ENCODE peak calls at places on chromosomes 16 and 17, in six cellular contexts. C, E, P, G, D and R are unnamed samples.

GRCh38 chr16:15811778-15812750 is 44.8 kb downstream of the MYH11 start:
- DNase-seq in G (no peak), C (peak), P (no peak), D (no peak), E (peak), R (peak)

GRCh38 chr16:58853830-58854229 is 119.7 kb upstream of the GOT2 start:
- DNase-seq in G (no peak), P (no peak), D (no peak), E (peak), C (no peak), R (no peak)

GRCh38 chr16:5012887-5013286 is 20.8 kb downstream of the NAGPA start:
- DNase-seq in E (no peak), G (no peak), D (no peak), C (no peak), P (no peak), R (no peak)

GRCh38 chr17:72390675-72391501 is 270.1 kb downstream of the SOX9 start:
- DNase-seq in D (no peak), E (no peak), P (no peak), C (peak), G (no peak), R (peak)

GRCh38 chr17:9924735-9925191 is 19.7 kb upstream of the RCVRN start:
- DNase-seq in G (peak), D (peak), C (peak), E (peak), P (peak), R (peak)

GRCh38 chr17:73430848-73431247 is 119.0 kb upstream of the CDC42EP4 start:
- DNase-seq in E (no peak), C (peak), P (no peak), D (no peak), G (peak), R (peak)

GRCh38 chr16:1763521-1764511 is 7.5 kb downstream of the NME3 start:
- DNase-seq in G (no peak), P (no peak), E (peak), D (peak), C (no peak), R (no peak)

GRCh38 chr17:31698751-31699150 is 160.3 kb downstream of the COPRS start:
- DNase-seq in E (no peak), P (no peak), C (no peak), G (no peak), D (no peak), R (no peak)

GRCh38 chr17:44912763-44913544 is 2.3 kb downstream of the GFAP start:
- DNase-seq in E (no peak), P (no peak), G (no peak), C (no peak), D (peak), R (no peak)

GRCh38 chr16:67877064-67877463 is 4.2 kb downstream of the EDC4 start:
- DNase-seq in E (no peak), G (no peak), P (no peak), C (no peak), D (no peak), R (no peak)

GRCh38 chr17:57756941-57757340 is 11.8 kb upstream of the CCDC182 start:
- DNase-seq in P (no peak), D (no peak), G (no peak), E (peak), C (no peak), R (no peak)

GRCh38 chr17:40782450-40782849 is at the start of gene KRT27:
- DNase-seq in D (no peak), E (no peak), G (no peak), P (no peak), C (no peak), R (no peak)

GRCh38 chr17:40777459-40777858 is 4.9 kb downstream of the KRT27 start:
- DNase-seq in C (no peak), G (no peak), E (no peak), D (no peak), P (no peak), R (no peak)

GRCh38 chr17:40778466-40778865 is 3.9 kb downstream of the KRT27 start:
- DNase-seq in G (no peak), E (no peak), P (no peak), D (no peak), C (no peak), R (no peak)

GRCh38 chr17:40777971-40778370 is 4.4 kb downstream of the KRT27 start:
- DNase-seq in G (no peak), C (no peak), D (no peak), P (no peak), E (no peak), R (no peak)

DNA sequence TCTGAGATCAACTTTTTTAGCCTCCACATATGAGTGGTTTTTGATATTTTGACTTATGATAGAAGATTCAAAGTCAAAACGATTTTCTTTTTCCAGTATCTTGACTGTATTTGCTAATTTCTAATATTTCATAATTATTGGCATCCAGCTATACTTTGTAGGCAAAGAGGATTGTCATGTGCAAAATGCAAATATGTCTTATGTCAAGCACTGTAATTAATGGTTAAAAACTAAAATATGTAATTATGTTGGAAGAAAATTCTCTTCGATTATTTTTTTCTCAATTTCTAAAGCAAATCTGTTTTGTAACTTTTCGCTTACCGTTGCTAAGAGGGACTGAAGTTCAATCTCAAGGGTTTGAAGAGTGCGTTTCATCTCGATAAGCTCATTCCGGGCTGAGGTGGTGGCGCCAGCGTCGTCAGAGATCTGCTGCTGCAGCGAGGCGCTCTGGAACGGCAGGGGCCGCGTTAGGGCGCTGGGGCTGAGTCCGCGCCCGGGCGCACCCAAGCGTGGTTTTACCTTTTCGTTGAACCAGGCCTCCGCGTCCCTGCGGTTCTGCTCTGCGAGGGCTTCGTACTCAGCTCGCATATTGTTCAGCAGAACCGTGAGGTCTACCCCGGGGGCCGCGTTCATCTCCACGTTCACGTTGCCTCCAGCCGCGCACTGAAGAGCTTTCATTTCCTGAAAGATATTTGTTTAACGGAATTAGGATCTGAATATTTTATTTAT is 3.0 kb downstream of the KRT27 start:
- DNase-seq in E (no peak), G (no peak), P (no peak), D (no peak), C (no peak), R (peak)
- H3K4me2 ChIP-seq in E (no peak), G (no peak), P (no peak), D (no peak), C (no peak), R (peak)

DNA sequence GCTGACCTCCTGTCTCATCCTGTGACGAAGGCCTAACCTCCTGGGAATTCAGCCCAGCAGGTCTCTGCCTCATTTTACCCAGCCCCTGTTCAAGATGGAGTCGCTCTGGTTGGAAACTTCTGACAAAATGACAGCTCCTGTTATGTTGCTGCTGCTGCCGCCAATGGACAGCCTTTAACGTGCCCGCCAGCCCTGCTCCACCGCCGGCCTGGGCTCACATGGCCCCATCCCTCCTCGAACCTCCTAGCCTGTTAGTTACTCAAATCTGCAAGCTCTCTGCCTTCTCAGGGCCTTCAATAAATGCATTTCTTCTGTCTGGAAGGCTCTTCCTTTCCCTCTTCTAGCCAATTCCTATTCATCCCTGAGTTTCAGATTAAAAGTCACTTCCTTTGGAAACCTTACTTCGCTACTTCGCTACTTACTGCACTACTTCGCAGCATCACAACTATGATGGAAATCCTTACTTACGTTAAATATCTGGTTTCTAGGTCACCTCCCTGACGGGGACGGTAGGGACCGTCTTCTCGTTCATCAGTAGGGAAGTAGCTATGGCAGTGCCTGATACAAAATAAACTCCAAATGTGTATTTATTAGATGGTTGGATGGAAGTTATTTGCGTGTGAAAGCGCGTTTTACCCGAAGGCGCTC is 517 bp upstream of the NAGLU start:
- DNase-seq in P (no peak), G (no peak), C (no peak), D (no peak), E (no peak), R (no peak)
- H3K9ac ChIP-seq in P (peak), G (peak), C (peak), D (peak), E (no peak), R (peak)

GRCh38 chr17:77958716-77959215 is 263 bp downstream of the TNRC6C start:
- DNase-seq in G (no peak), D (no peak), C (no peak), P (no peak), E (no peak), R (no peak)

GRCh38 chr17:77959216-77959925 is 868 bp downstream of the TNRC6C start:
- DNase-seq in D (peak), E (peak), P (no peak), C (no peak), G (peak), R (peak)

GRCh38 chr17:77959926-77960521 is 1.5 kb downstream of the TNRC6C start:
- DNase-seq in P (no peak), E (peak), C (no peak), D (peak), G (no peak), R (no peak)

GRCh38 chr17:77957869-77958715 is at the start of gene TNRC6C:
- DNase-seq in D (peak), G (peak), C (peak), P (peak), E (peak), R (peak)

GRCh38 chr17:77957215-77957868 is 1.2 kb upstream of the TNRC6C start:
- DNase-seq in C (no peak), D (no peak), E (peak), G (peak), P (no peak), R (peak)
- TF ChIP-seq EZH2phosphoT487 in C (no peak), D (no peak), E (no peak), G (no peak), P (no peak), R (no peak)

DNA sequence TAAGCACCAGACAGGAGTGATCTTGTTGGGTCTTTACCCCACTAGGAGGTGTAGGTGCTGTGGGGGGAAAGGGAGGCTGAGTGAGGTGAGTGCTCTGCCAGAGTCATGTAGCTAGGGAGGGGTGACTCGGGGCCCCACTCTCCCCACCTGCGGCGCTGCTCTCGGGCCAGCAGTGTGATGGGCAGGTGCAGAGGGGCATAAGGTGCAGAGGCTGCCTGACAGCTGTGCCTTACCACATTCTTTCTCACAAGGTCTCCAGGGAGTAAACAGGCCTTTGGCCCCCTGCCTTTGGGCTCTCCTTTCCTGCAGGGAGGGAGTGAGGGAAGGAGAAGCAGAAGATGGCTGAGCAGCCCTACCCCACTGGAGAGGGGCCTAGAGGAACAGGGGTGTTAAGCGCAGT is 4.5 kb upstream of the CNP start:
- DNase-seq in P (no peak), G (no peak), C (no peak), D (no peak), E (no peak), R (no peak)
- H3K4me2 ChIP-seq in P (no peak), G (no peak), C (no peak), D (no peak), E (no peak), R (no peak)

GRCh38 chr17:82232322-82232785 is 3.5 kb downstream of the SLC16A3 start:
- DNase-seq in G (no peak), E (no peak), D (no peak), P (no peak), C (no peak), R (no peak)
- H3K9ac ChIP-seq in G (no peak), E (no peak), D (no peak), P (no peak), C (no peak), R (peak)

DNA sequence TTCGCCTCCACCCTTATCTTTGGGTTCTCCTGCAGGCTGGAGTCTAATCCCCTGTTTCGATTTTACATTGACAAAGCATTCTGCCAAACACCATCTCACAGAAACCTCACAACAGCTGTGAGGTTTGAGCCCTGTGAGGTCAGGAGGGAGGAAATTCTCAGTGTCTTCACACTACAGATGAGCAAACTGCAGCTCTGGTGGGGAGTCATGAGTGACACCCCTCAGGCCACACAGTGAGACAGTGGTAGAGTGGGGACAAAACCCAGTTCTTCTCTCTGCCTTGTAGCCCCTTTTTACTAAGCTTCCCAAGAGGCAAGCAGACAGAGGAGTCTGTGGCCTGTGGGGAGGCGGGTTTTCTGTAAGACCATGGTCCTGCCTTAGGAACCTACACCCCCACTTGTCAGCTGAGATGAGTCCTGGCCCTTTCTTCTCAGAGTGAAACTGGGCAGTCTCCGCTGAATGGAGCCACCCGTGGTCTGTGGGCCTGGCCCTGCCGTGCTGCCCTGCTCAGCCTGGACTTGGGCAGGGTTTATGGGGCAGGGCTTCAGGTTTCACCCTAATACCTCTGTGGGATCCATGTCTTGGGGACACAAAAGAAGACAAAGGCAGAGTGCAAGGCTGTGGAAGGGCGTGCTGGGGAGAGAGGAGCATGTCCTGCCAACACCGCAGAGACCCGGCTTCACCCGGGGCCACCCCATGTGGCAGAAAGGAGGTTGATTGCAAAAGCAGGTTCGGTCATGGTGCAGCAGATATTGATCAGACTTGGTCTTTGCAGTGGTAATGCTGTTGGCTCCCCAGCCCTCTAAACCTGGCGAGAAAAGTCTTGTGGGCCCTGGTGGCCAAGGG is 59.0 kb downstream of the ABR start:
- DNase-seq in C (no peak), G (peak), P (no peak), D (no peak), E (peak), R (no peak)
- TF ChIP-seq EZH2phosphoT487 in C (no peak), G (no peak), P (no peak), D (no peak), E (no peak), R (no peak)

GRCh38 chr16:12539185-12539929 is 264.3 kb downstream of the CPPED1 start:
- DNase-seq in P (no peak), G (no peak), E (no peak), D (no peak), C (peak), R (peak)
- H3K4me2 ChIP-seq in P (no peak), G (no peak), E (no peak), D (no peak), C (no peak), R (no peak)

GRCh38 chr17:41836550-41837196 is 641 bp upstream of the NT5C3B start:
- DNase-seq in G (no peak), D (no peak), P (no peak), E (no peak), C (no peak), R (peak)

GRCh38 chr17:41835214-41835799 is 725 bp downstream of the NT5C3B start:
- DNase-seq in G (no peak), C (no peak), D (no peak), P (no peak), E (peak), R (peak)

GRCh38 chr17:41835800-41836549 is at the start of gene NT5C3B:
- DNase-seq in G (peak), E (peak), C (peak), D (peak), P (peak), R (peak)

GRCh38 chr17:41837761-41838538 is at the start of gene KLHL10:
- DNase-seq in D (no peak), C (no peak), P (no peak), G (no peak), E (no peak), R (no peak)
- H3K9ac ChIP-seq in D (no peak), C (no peak), P (peak), G (peak), E (no peak), R (peak)

GRCh38 chr16:86576591-86577313 is 1.6 kb upstream of the FOXL1 start:
- DNase-seq in P (no peak), E (no peak), D (no peak), G (no peak), C (peak), R (peak)
- TF ChIP-seq EZH2phosphoT487 in P (no peak), E (peak), D (no peak), G (no peak), C (no peak), R (no peak)

GRCh38 chr16:84184775-84185174 is 2.1 kb downstream of the TAF1C start:
- DNase-seq in C (no peak), E (no peak), P (no peak), D (no peak), G (no peak), R (no peak)
- H3K4me2 ChIP-seq in C (no peak), E (no peak), P (peak), D (peak), G (no peak), R (no peak)